ENCODE peak calls at places on chromosome 14, in eight cellular contexts. D is A673; G is CD8-positive, alpha-beta memory T cell; I is AG04450; F is ascending aorta; Z is Peyer's patch; K is lung; L is cardiac muscle cell. X is an unnamed sample.

GRCh38 chr14:89549381-89550102 is 132.5 kb upstream of the FOXN3 start:
- DNase-seq in D (no peak), G (no peak), I (no peak), F (no peak), Z (no peak), K (no peak), L (no peak), X (no peak)

GRCh38 chr14:39035336-39035735 is 67.7 kb downstream of the SEC23A start:
- DNase-seq in D (no peak), G (no peak), I (no peak), F (no peak), Z (no peak), K (no peak), L (no peak), X (no peak)

GRCh38 chr14:65095633-65096205 is 6.6 kb downstream of the MAX start:
- DNase-seq in D (peak; percentile 15), G (no peak), I (peak; percentile 32), F (no peak), Z (no peak), K (peak; percentile 51), L (peak; percentile 88), X (no peak)

GRCh38 chr14:58708004-58708403 is 70.2 kb downstream of the DACT1 start:
- DNase-seq in D (no peak), G (no peak), I (no peak), F (no peak), Z (no peak), K (no peak), L (no peak), X (no peak)

GRCh38 chr14:96038558-96038919 is 623 bp upstream of the C14orf132 start:
- DNase-seq in D (peak; percentile 6), G (no peak), I (no peak), F (no peak), Z (no peak), K (no peak), L (no peak), X (no peak)

GRCh38 chr14:78135450-78135891 is 34.7 kb upstream of the NRXN3 start:
- DNase-seq in D (no peak), G (no peak), I (no peak), F (no peak), Z (no peak), K (no peak), L (no peak), X (no peak)

GRCh38 chr14:20614038-20614840 is 23.1 kb upstream of the RNASE12 start:
- DNase-seq in D (no peak), G (no peak), I (no peak), F (no peak), Z (no peak), K (no peak), L (peak; percentile 32), X (no peak)

GRCh38 chr14:65287264-65288131 is 125.0 kb upstream of the FUT8 start:
- DNase-seq in D (no peak), G (peak; percentile 6), I (no peak), F (no peak), Z (no peak), K (no peak), L (no peak), X (no peak)

GRCh38 chr14:78959674-78960264 is 789.6 kb downstream of the NRXN3 start:
- DNase-seq in D (peak; percentile 74), G (peak; percentile 8), I (peak; percentile 51), F (no peak), Z (peak; percentile 56), K (peak; percentile 55), L (peak; percentile 85), X (peak; percentile 69)

GRCh38 chr14:25231006-25231405 is 181.1 kb upstream of the STXBP6 start:
- DNase-seq in D (no peak), G (no peak), I (no peak), F (no peak), Z (no peak), K (no peak), L (peak; percentile 0), X (no peak)

GRCh38 chr14:78997811-78998210 is 827.6 kb downstream of the NRXN3 start:
- DNase-seq in D (peak; percentile 71), G (no peak), I (peak; percentile 26), F (no peak), Z (no peak), K (no peak), L (peak; percentile 71), X (no peak)

GRCh38 chr14:68215628-68216027 is 396.0 kb downstream of the RAD51B start:
- DNase-seq in D (no peak), G (no peak), I (no peak), F (no peak), Z (no peak), K (no peak), L (no peak), X (no peak)

GRCh38 chr14:99809376-99809775 is 16.2 kb downstream of the EML1 start:
- DNase-seq in D (no peak), G (no peak), I (peak; percentile 41), F (no peak), Z (no peak), K (peak; percentile 48), L (peak; percentile 95), X (no peak)

GRCh38 chr14:35122696-35123387 is 490 bp downstream of the PRORP start:
- DNase-seq in D (no peak), G (no peak), I (peak; percentile 3), F (no peak), Z (no peak), K (no peak), L (peak; percentile 52), X (no peak)

GRCh38 chr14:90627478-90627877 is 188.8 kb downstream of the TTC7B start:
- DNase-seq in D (no peak), G (no peak), I (no peak), F (no peak), Z (no peak), K (no peak), L (no peak), X (no peak)
- H3K27ac ChIP-seq in D (no peak overlapping the region), G (no peak overlapping the region), I (no peak overlapping the region), F (peak overlapping the region; percentile 41), Z (no peak overlapping the region), K (no peak overlapping the region), L (no peak overlapping the region), X (no peak overlapping the region)

DNA sequence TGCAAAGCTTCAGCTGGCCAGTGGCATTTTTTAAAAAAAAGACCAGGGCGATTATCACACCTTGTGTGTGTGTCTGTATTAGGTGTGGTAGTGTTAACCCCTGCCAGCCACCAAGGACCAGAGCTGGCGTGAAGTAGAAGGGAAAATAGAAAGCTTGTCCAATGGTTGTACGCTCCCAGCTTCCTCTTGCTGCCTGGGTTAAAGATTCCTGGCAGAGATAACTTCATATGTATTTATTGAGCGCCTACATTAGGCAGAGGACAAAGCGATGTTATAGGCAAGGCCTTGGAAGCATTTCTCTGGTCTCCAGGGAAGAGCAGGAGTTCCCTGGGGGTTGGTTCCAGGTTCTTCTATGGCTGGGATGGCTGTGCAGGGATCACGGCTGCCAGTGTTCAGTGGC is 3.2 kb downstream of the JDP2 start:
- DNase-seq in D (no peak), G (no peak), I (no peak), F (no peak), Z (no peak), K (no peak), L (no peak), X (no peak)
- H3K4me3 ChIP-seq in D (no peak overlapping the region), G (no peak overlapping the region), I (peak overlapping the region; percentile 79), F (no peak overlapping the region), Z (no peak overlapping the region), K (no peak overlapping the region), L (no peak overlapping the region), X (no peak overlapping the region)

DNA sequence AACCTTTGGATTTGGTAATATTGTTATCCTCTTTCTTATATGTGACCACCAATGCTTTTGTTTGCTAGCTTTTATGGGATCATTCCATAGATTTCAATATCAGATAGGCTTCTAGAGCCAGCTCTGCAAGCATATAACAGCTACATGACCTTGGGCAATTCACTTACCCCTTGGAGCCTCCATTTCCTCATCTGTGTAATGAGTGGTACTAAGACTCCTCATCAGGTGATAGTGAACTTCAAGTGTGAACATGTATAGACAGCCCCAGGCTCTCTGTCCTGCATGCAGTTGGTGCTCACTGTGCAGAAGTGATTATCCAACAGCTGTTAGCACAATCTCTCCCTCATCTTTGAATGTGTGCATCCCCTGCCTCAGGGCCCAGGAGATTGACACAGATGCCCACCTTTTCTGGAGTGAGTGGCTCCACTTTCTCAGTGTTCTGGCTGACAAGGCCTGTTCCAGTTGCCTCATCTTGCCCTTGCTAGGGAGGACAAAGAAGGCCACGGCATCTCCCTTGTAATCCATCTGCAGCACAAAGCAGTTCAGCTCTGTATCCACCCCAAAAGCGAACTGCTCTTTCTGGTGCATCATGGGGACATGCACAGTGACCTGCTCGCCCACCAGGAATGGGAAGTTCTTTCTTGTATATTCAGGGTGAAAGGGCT is 9.2 kb downstream of the SERPINA9 start:
- DNase-seq in D (no peak), G (no peak), I (no peak), F (no peak), Z (no peak), K (no peak), L (no peak), X (no peak)
- H3K27me3 ChIP-seq in D (peaks cover 24% of the 10 kb centered on the region), G (no peaks in the 10 kb centered on the region), I (peaks cover 3% of the 10 kb centered on the region), F (no peaks in the 10 kb centered on the region), Z (no peaks in the 10 kb centered on the region), K (peaks cover 6% of the 10 kb centered on the region), L (no peaks in the 10 kb centered on the region), X (peaks cover 89% of the 10 kb centered on the region)

GRCh38 chr14:104290058-104290667 is 151.8 kb downstream of the KIF26A start:
- DNase-seq in D (no peak), G (no peak), I (no peak), F (no peak), Z (peak; percentile 32), K (no peak), L (no peak), X (peak; percentile 3)

GRCh38 chr14:104290756-104291122 is 152.4 kb downstream of the KIF26A start:
- DNase-seq in D (no peak), G (no peak), I (no peak), F (no peak), Z (peak; percentile 19), K (no peak), L (no peak), X (peak; percentile 5)

GRCh38 chr14:104292084-104292970 is 153.9 kb downstream of the KIF26A start:
- DNase-seq in D (no peak), G (no peak), I (no peak), F (no peak), Z (peak; percentile 23), K (no peak), L (no peak), X (peak; percentile 5)

GRCh38 chr14:104289485-104289884 is 151.1 kb downstream of the KIF26A start:
- DNase-seq in D (no peak), G (no peak), I (no peak), F (no peak), Z (peak; percentile 5), K (no peak), L (no peak), X (no peak)

DNA sequence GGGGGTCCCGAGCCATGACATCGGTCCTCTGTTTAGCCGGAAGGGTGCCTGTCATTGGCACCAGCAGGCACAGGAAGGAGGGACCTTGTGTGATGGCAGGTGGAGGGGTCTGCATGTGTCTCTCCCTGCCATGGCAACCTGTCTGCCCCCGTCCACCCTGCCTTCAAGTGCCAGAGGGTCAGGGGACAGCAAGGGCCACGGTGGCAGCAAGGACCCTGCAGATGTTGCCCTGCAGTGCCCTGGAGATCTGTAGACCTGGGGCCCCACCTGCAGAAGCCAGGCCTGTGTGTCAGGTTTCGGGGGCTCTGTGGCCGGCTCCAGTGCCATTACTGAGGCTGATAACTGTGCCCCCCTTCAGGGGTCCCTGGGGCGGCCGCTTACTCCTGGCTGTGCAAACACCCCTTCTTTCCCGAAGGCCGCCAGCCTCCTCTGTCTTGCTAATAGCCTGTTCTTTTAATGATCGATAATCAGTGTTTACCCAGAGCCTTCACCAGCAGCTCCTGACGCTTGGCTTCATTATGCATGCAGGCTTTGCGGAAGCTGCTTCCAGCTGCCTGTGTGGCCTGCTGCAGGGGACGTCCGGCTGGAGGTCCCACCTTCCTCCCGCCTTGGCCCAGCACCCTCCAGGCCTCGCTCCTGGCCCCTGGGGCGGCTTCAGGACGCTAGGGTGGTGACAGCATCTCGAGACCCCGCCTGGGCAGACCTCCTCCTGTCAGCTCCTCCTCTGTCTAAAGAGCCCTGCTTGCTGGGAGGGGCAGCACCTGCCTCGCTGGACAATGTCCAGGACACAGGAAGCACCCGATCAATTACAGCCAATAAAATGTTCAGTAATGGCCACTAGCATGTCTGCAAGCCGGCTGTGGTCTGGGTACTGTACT is 153.0 kb downstream of the KIF26A start:
- DNase-seq in D (no peak), G (no peak), I (no peak), F (no peak), Z (peak; percentile 47), K (no peak), L (no peak), X (peak; percentile 8)
- H3K27ac ChIP-seq in D (no peak overlapping the region), G (no peak overlapping the region), I (no peak overlapping the region), F (no peak overlapping the region), Z (no peak overlapping the region), K (no peak overlapping the region), L (no peak overlapping the region), X (no peak overlapping the region)